ENCODE peak calls at places on chromosome 12, in four cellular contexts. Z is PC-9, R is left ventricle myocardium inferior, E is globus pallidus. X is an unnamed sample.

GRCh38 chr12:13238204-13238603 is 41.7 kb downstream of the EMP1 start:
- DNase-seq in E (no peak), Z (no peak), R (no peak), X (no peak)

GRCh38 chr12:28872654-28873268 is 276.3 kb upstream of the FAR2 start:
- DNase-seq in R (no peak), Z (peak; percentile 56), E (peak; percentile 76), X (peak; percentile 63)

GRCh38 chr12:52713960-52714886 is 10.9 kb upstream of the KRT77 start:
- DNase-seq in Z (no peak), R (no peak), E (no peak), X (no peak)

GRCh38 chr12:46268349-46268616 is 560 bp downstream of the SLC38A1 start:
- DNase-seq in E (peak; percentile 14), Z (no peak), R (no peak), X (no peak)

GRCh38 chr12:630656-631632 is 32.3 kb downstream of the NINJ2 start:
- DNase-seq in Z (no peak), E (no peak), R (peak; percentile 76), X (no peak)

GRCh38 chr12:122830517-122831214 is 4.6 kb upstream of the HIP1R start:
- DNase-seq in E (no peak), R (no peak), Z (peak; percentile 90), X (no peak)

GRCh38 chr12:79766705-79767464 is 76.1 kb upstream of the PAWR start:
- DNase-seq in Z (no peak), E (no peak), R (no peak), X (no peak)

GRCh38 chr12:124114316-124114715 is 141.3 kb downstream of the ZNF664 start:
- DNase-seq in R (no peak), Z (no peak), E (no peak), X (no peak)

GRCh38 chr12:103913100-103913499 is 17.1 kb upstream of the HSP90B1 start:
- DNase-seq in E (no peak), Z (no peak), R (no peak), X (no peak)

GRCh38 chr12:106248177-106248848 is 493 bp upstream of the CKAP4 start:
- DNase-seq in R (peak; percentile 67), E (peak; percentile 40), Z (no peak), X (peak; percentile 36)

GRCh38 chr12:108671110-108671509 is 37.4 kb upstream of the SELPLG start:
- DNase-seq in Z (no peak), E (no peak), R (no peak), X (no peak)

GRCh38 chr12:1807489-1807888 is 12.9 kb upstream of the LRTM2 start:
- DNase-seq in R (peak; percentile 7), Z (no peak), E (no peak), X (no peak)

GRCh38 chr12:27525373-27525772 is 1.4 kb downstream of the PPFIBP1 start:
- DNase-seq in R (no peak), Z (peak; percentile 65), E (peak; percentile 45), X (peak; percentile 58)

GRCh38 chr12:87300-87699 is 20.7 kb downstream of the IQSEC3 start:
- DNase-seq in Z (no peak), R (no peak), E (no peak), X (no peak)

GRCh38 chr12:26768611-26769603 is 64.1 kb downstream of the ITPR2 start:
- DNase-seq in R (no peak), Z (peak; percentile 81), E (no peak), X (no peak)

GRCh38 chr12:8692573-8692972 is 5.2 kb upstream of the RIMKLB start:
- DNase-seq in R (no peak), E (peak; percentile 59), Z (no peak), X (peak; percentile 86)

GRCh38 chr12:102862486-102862885 is 54.6 kb downstream of the PAH start:
- DNase-seq in R (no peak), Z (no peak), E (no peak), X (no peak)

GRCh38 chr12:59372971-59373370 is 222.9 kb upstream of the SLC16A7 start:
- DNase-seq in E (peak; percentile 59), Z (no peak), R (no peak), X (peak; percentile 61)

GRCh38 chr12:26135010-26135420 is 10.2 kb upstream of the BHLHE41 start:
- DNase-seq in R (no peak), E (no peak), Z (peak; percentile 95), X (peak; percentile 59)

GRCh38 chr12:93000026-93000425 is 70.9 kb upstream of the EEA1 start:
- DNase-seq in Z (no peak), R (no peak), E (no peak), X (no peak)

GRCh38 chr12:13425766-13426165 is 229.2 kb downstream of the EMP1 start:
- DNase-seq in E (no peak), R (no peak), Z (peak; percentile 50), X (no peak)

GRCh38 chr12:46579474-46579873 is 206.9 kb upstream of the SLC38A2 start:
- DNase-seq in E (no peak), R (no peak), Z (no peak), X (no peak)

GRCh38 chr12:132729541-132730320 is 19.1 kb downstream of the PGAM5 start:
- DNase-seq in Z (peak; percentile 43), E (no peak), R (no peak), X (no peak)

GRCh38 chr12:32395031-32395430 is 4.3 kb upstream of the FGD4 start:
- DNase-seq in E (no peak), R (no peak), Z (no peak), X (no peak)

GRCh38 chr12:125005652-125006051 is 12.2 kb downstream of the BRI3BP start:
- DNase-seq in E (no peak), Z (no peak), R (no peak), X (no peak)

GRCh38 chr12:104494137-104494815 is 37.5 kb downstream of the CHST11 start:
- DNase-seq in R (no peak), Z (no peak), E (no peak), X (no peak)

GRCh38 chr12:79934309-79935020 is 432 bp downstream of the PPP1R12A start:
- DNase-seq in E (peak; percentile 63), Z (no peak), R (no peak), X (peak; percentile 39)

GRCh38 chr12:22255097-22255496 is 79.4 kb downstream of the ST8SIA1 start:
- DNase-seq in Z (no peak), R (no peak), E (peak; percentile 31), X (no peak)

GRCh38 chr12:75505706-75506312 is 5.6 kb downstream of the KRR1 start:
- DNase-seq in R (no peak), E (no peak), Z (no peak), X (no peak)

GRCh38 chr12:15627995-15628945 is 160.9 kb downstream of the EPS8 start:
- DNase-seq in Z (no peak), R (no peak), E (peak; percentile 12), X (peak; percentile 48)

GRCh38 chr12:70845268-70845667 is 75.3 kb downstream of the PTPRR start:
- DNase-seq in R (no peak), Z (no peak), E (no peak), X (no peak)